ENCODE peak calls at places on chromosomes 6 and 20, in four cellular contexts. T is K562, X is GM12878, L is HL-60. R is an unnamed sample.

GRCh38 chr20:62952373-62953166 is at the start of gene SLC17A9:
- DNase-seq in T (no peak), X (peak), L (peak), R (peak)

GRCh38 chr6:7646394-7646793 is 56.4 kb downstream of the SNRNP48 start:
- DNase-seq in T (no peak), X (no peak), L (no peak), R (no peak)

GRCh38 chr20:58192567-58192966 is 35.9 kb downstream of the ANKRD60 start:
- DNase-seq in T (peak), X (no peak), L (no peak), R (peak)

GRCh38 chr6:123945386-123945785 is 141.7 kb downstream of the NKAIN2 start:
- DNase-seq in T (no peak), X (no peak), L (no peak), R (no peak)

GRCh38 chr20:8461186-8461585 is 329.1 kb downstream of the PLCB1 start:
- DNase-seq in T (no peak), X (no peak), L (no peak), R (no peak)

GRCh38 chr6:131694832-131695426 is 6.3 kb downstream of the OR2A4 start:
- DNase-seq in T (peak), X (no peak), L (no peak), R (peak)

GRCh38 chr6:80545323-80545722 is 438.9 kb downstream of the BCKDHB start:
- DNase-seq in T (no peak), X (no peak), L (no peak), R (no peak)

GRCh38 chr6:25136879-25137278 is 142.3 kb upstream of the CARMIL1 start:
- DNase-seq in T (no peak), X (no peak), L (no peak), R (no peak)

GRCh38 chr6:101417899-101418298 is 24.4 kb downstream of the GRIK2 start:
- DNase-seq in T (no peak), X (no peak), L (no peak), R (no peak)
- TF ChIP-seq SPI1 in T (no peak), X (no peak), L (no peak), R (no peak)

DNA sequence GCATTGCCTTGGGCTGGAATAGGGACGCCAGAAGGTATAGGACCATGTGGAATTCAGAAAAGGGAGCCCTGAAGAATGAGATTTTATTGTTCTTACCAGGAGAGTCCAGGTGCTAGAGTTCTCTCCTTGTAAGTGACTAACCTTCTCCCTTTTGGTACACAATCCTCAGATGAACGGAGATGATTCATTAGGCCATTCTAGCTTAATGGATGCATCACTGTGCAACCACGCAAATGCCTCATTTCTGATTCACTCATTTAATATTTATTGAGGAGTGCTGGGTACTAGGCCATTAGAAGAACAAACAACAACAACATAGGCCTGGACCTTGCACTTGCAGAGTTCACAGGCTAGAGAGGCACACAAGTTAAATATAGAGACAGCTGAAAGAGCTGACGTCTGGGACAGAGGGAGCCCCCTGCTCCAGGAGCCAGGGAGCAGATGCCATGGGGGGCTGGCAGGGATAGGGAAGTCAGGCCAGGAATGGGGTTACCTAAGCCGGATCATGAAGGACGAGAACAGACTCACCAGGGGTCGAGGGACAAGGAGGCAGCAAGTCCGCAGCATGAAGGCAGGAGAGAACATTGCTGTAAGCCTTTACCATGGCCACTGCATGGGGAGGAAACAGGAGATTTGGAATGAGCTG is 179.5 kb upstream of the AKAP12 start:
- DNase-seq in T (no peak), X (no peak), L (no peak), R (no peak)
- TF ChIP-seq SPI1 in T (no peak), X (no peak), L (no peak), R (no peak)

GRCh38 chr20:61746147-61746646 is 319.5 kb downstream of the TAF4 start:
- DNase-seq in T (no peak), X (no peak), L (no peak), R (no peak)
- TF ChIP-seq SPI1 in T (no peak), X (no peak), L (no peak), R (no peak)

GRCh38 chr6:1849686-1850580 is 240.2 kb downstream of the FOXC1 start:
- DNase-seq in T (no peak), X (no peak), L (no peak), R (no peak)
- TF ChIP-seq SPI1 in T (no peak), X (no peak), L (peak), R (no peak)

R was measured in GM12891.